ENCODE peak calls at places on chromosomes 4 and X, in eight cellular contexts. N is MM.1S; G is ovary; L is RWPE2; M is SJCRH30; J is naive thymus-derived CD4-positive, alpha-beta T cell; W is fibroblast of lung; D is neuronal stem cell. E is an unnamed sample.
A peak's percentile ranks its signal among the peaks of the same experiment; 100 is the strongest.

GRCh38 chr4:84857296-84857695 is 109.2 kb downstream of the WDFY3 start:
- DNase-seq in L (no peak), N (no peak), J (no peak), G (no peak), D (no peak), M (no peak), W (no peak), E (no peak)

GRCh38 chr4:69025191-69025998 is 70.9 kb upstream of the UGT2B7 start:
- DNase-seq in G (no peak), M (no peak), L (no peak), W (no peak), J (no peak), D (peak; percentile 11), N (peak; percentile 23), E (no peak)

GRCh38 chrX:23435575-23435974 is 100.9 kb downstream of the PTCHD1 start:
- DNase-seq in D (no peak), J (no peak), M (peak; percentile 2), G (no peak), L (no peak), N (no peak), W (peak; percentile 2), E (no peak)

GRCh38 chrX:65920620-65921019 is 119.3 kb downstream of the VSIG4 start:
- DNase-seq in M (peak; percentile 80), N (no peak), W (no peak), L (peak; percentile 66), J (no peak), G (no peak), D (no peak), E (no peak)

GRCh38 chrX:20116575-20117240 is at the start of gene MAP7D2:
- DNase-seq in L (no peak), N (no peak), J (no peak), M (no peak), D (no peak), G (no peak), W (no peak), E (no peak)

GRCh38 chrX:102345916-102346315 is 93.9 kb downstream of the NXF2B start:
- DNase-seq in M (peak; percentile 30), L (no peak), G (peak; percentile 66), J (peak; percentile 64), W (peak; percentile 11), D (peak; percentile 31), N (peak; percentile 51), E (peak; percentile 61)

GRCh38 chrX:118963159-118963558 is 11.3 kb upstream of the LONRF3 start:
- DNase-seq in D (no peak), L (no peak), W (no peak), J (no peak), M (no peak), G (no peak), N (no peak), E (no peak)

GRCh38 chr4:35364321-35364870 is 879.9 kb downstream of the ARAP2 start:
- DNase-seq in D (no peak), N (no peak), L (no peak), M (no peak), W (no peak), G (no peak), J (no peak), E (no peak)

GRCh38 chrX:440636-441035 is 53.9 kb upstream of the PPP2R3B start:
- DNase-seq in N (no peak), G (no peak), D (no peak), L (no peak), J (no peak), M (no peak), W (no peak), E (no peak)

GRCh38 chr4:15894923-15895411 is 43.6 kb downstream of the FGFBP1 start:
- DNase-seq in G (no peak), N (no peak), W (peak; percentile 90), M (no peak), D (no peak), J (no peak), L (no peak), E (no peak)

GRCh38 chrX:15563056-15563455 is 37.7 kb downstream of the ACE2 start:
- DNase-seq in N (no peak), D (no peak), L (no peak), W (no peak), J (no peak), M (no peak), G (no peak), E (no peak)

GRCh38 chr4:52588771-52589591 is 70.1 kb downstream of the USP46 start:
- DNase-seq in N (no peak), J (no peak), M (peak; percentile 92), L (no peak), G (no peak), D (no peak), W (peak; percentile 97), E (no peak)

GRCh38 chr4:113404167-113404571 is 354.7 kb downstream of the ANK2 start:
- DNase-seq in L (no peak), N (no peak), D (no peak), G (no peak), W (no peak), M (no peak), J (no peak), E (no peak)

GRCh38 chrX:153944140-153944799 is at the start of gene RENBP:
- DNase-seq in M (no peak), J (peak; percentile 37), W (no peak), G (no peak), D (no peak), L (no peak), N (peak; percentile 33), E (no peak)

GRCh38 chrX:30892591-30892990 is 3.5 kb upstream of the TAB3 start:
- DNase-seq in D (no peak), L (no peak), W (no peak), J (no peak), M (no peak), G (no peak), N (no peak), E (no peak)

GRCh38 chr4:183356931-183357675 is 34.9 kb upstream of the CLDN24 start:
- DNase-seq in G (no peak), D (no peak), L (peak; percentile 82), N (no peak), W (no peak), J (no peak), M (no peak), E (no peak)

GRCh38 chr4:17111436-17111835 is 213.0 kb upstream of the LDB2 start:
- DNase-seq in N (no peak), L (no peak), G (no peak), D (no peak), J (no peak), W (no peak), M (no peak), E (no peak)

GRCh38 chrX:135256923-135257322 is 5.1 kb downstream of the ETDA start:
- DNase-seq in D (no peak), N (no peak), L (no peak), G (no peak), J (no peak), W (no peak), M (no peak), E (no peak)
- H3K36me3 ChIP-seq in D (no peaks in the 10 kb centered on the region), N (no peaks in the 10 kb centered on the region), L (no peaks in the 10 kb centered on the region), G (no peaks in the 10 kb centered on the region), J (no peaks in the 10 kb centered on the region), W (no peaks in the 10 kb centered on the region), M (no peaks in the 10 kb centered on the region), E (no peaks in the 10 kb centered on the region)

GRCh38 chr4:98517444-98518021 is 140.9 kb downstream of the TSPAN5 start:
- DNase-seq in N (no peak), G (no peak), L (no peak), W (peak; percentile 83), D (no peak), M (no peak), J (no peak), E (peak; percentile 81)

GRCh38 chr4:98516441-98517323 is 141.7 kb downstream of the TSPAN5 start:
- DNase-seq in N (no peak), G (peak; percentile 69), W (peak; percentile 73), D (no peak), M (peak; percentile 93), J (no peak), L (no peak), E (peak; percentile 45)

GRCh38 chr4:98514930-98515809 is 143.2 kb downstream of the TSPAN5 start:
- DNase-seq in L (no peak), M (peak; percentile 22), N (no peak), J (no peak), G (no peak), D (no peak), W (no peak), E (no peak)

GRCh38 chr4:98518555-98519267 is 139.7 kb downstream of the TSPAN5 start:
- DNase-seq in W (no peak), D (no peak), M (no peak), L (no peak), J (no peak), N (no peak), G (no peak), E (peak; percentile 14)

DNA sequence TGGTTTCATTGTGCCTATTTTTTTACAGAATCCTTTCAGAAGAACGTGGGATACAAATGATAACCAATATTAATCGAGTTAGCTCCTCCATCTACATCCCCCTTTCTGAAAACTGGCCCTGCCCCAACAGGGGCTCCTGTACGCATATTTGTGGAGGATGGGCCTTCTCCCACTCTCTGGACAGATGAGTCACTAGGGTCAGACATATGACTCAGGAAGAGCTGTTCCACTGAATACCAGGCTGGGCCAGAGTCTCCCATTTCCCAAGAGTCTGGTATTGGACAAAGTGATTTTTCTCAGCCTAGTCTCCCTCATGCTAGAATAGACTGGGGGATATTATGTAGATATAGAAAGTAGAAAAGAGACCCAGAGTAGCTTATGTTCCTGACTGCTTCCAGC is 142.4 kb downstream of the TSPAN5 start:
- DNase-seq in W (peak; percentile 95), D (no peak), N (no peak), G (no peak), J (no peak), M (peak; percentile 69), L (no peak), E (peak; percentile 84)
- H3K4me1 ChIP-seq in W (peaks cover 34% of the 10 kb centered on the region), D (peaks cover 11% of the 10 kb centered on the region), N (peaks cover 5% of the 10 kb centered on the region), G (peaks cover 22% of the 10 kb centered on the region), J (no peaks in the 10 kb centered on the region), M (peaks cover 27% of the 10 kb centered on the region), L (peaks cover 51% of the 10 kb centered on the region), E (peaks cover 54% of the 10 kb centered on the region)

DNA sequence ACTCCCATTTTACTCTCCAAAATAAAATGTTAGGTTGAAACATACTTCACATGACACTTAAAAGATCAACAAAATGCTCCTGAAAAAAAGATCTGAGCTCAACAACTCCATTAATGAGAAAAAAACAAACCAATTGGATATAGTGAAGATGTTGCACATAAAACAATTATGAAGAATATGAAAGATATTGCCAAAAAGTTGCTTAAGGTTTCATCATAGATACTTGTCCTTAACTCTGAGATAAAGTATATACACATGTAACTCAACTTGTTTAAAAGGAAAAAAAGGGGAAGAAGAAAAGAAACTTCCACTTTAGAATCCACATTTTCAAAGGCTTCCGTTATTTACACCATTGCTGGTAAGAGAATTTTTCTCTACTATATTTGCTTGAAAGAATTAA is 2.7 kb downstream of the AFAP1 start:
- DNase-seq in G (no peak), W (no peak), N (no peak), D (no peak), M (no peak), J (no peak), L (no peak), E (peak; percentile 44)
- H3K4me3 ChIP-seq in G (no peak overlapping the region), W (no peak overlapping the region), N (no peak overlapping the region), D (no peak overlapping the region), M (no peak overlapping the region), J (no peak overlapping the region), L (no peak overlapping the region), E (no peak overlapping the region)

DNA sequence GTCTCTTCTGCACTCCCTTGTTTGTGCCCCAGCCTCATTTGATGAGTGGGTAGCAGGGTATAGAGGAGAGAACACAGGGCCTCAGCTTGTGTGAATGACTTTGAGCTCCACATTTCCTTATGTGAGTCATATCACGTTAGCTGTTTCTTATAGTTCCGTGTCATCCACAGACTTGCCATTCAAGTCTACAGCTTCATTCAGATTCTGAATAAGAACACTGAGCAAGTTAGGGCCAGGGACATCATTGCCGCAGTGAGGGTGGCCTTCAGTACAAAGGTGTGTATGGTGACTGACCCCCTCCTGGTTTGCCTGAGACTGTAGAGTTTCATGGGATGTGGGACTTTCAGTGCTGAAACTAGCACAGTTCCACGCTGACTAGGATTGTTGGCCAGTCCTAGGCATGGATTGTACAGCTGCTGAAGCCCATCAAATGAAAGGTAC is 23.6 kb downstream of the KLF3 start:
- DNase-seq in D (no peak), L (no peak), J (no peak), G (no peak), W (peak; percentile 17), M (no peak), N (no peak), E (no peak)
- H3K36me3 ChIP-seq in D (peaks cover 100% of the 10 kb centered on the region), L (peaks cover 97% of the 10 kb centered on the region), J (peaks cover 24% of the 10 kb centered on the region), G (no peaks in the 10 kb centered on the region), W (peaks cover 14% of the 10 kb centered on the region), M (peaks cover 57% of the 10 kb centered on the region), N (peaks cover 23% of the 10 kb centered on the region), E (peaks cover 27% of the 10 kb centered on the region)

E was measured in cardiac muscle cell.